ENCODE peak calls at places on chromosome 13, in eight cellular contexts. R is HFF-Myc, H is fibroblast of lung, G is bronchial epithelial cell, S is mammary epithelial cell, A is body of pancreas, Z is BJ, P is transverse colon. V is an unnamed sample.

GRCh38 chr13:42894765-42895181 is 97.3 kb downstream of the EPSTI1 start:
- DNase-seq in H (peak; percentile 85), Z (no peak), G (peak; percentile 16), P (no peak), S (peak; percentile 26), R (peak; percentile 45), A (peak; percentile 22), V (peak; percentile 82)

GRCh38 chr13:87798536-87798935 is 127.4 kb downstream of the SLITRK5 start:
- DNase-seq in R (no peak), A (no peak), S (no peak), H (no peak), G (no peak), Z (no peak), P (no peak), V (no peak)

GRCh38 chr13:98447881-98448641 is 128.8 kb downstream of the STK24 start:
- DNase-seq in S (no peak), H (peak; percentile 43), A (peak; percentile 39), R (no peak), G (peak; percentile 20), Z (no peak), P (no peak), V (no peak)

GRCh38 chr13:73738626-73739025 is 395.6 kb downstream of the KLF12 start:
- DNase-seq in H (no peak), S (no peak), Z (no peak), A (no peak), R (no peak), G (no peak), P (no peak), V (no peak)

GRCh38 chr13:98509271-98510155 is 67.4 kb downstream of the STK24 start:
- DNase-seq in A (no peak), P (peak; percentile 76), H (peak; percentile 98), G (peak; percentile 86), R (peak; percentile 75), S (peak; percentile 87), Z (peak; percentile 78), V (peak; percentile 68)

GRCh38 chr13:52061587-52061986 is 37.1 kb downstream of the UTP14C start:
- DNase-seq in P (no peak), S (no peak), R (no peak), G (peak; percentile 31), H (no peak), Z (no peak), A (no peak), V (no peak)

GRCh38 chr13:114099191-114099590 is 33.2 kb downstream of the RASA3 start:
- DNase-seq in Z (peak; percentile 88), S (peak; percentile 49), R (no peak), H (peak; percentile 93), A (no peak), G (no peak), P (peak; percentile 60), V (peak; percentile 69)

GRCh38 chr13:111051656-111052232 is 63.4 kb upstream of the ARHGEF7 start:
- DNase-seq in A (no peak), G (no peak), Z (no peak), S (no peak), H (no peak), P (no peak), R (no peak), V (no peak)

GRCh38 chr13:111459803-111460547 is 139.5 kb downstream of the TEX29 start:
- DNase-seq in P (no peak), S (no peak), H (no peak), A (no peak), Z (no peak), R (no peak), G (no peak), V (no peak)

GRCh38 chr13:113272791-113273190 is 24.2 kb upstream of the LAMP1 start:
- DNase-seq in G (no peak), H (no peak), S (no peak), R (no peak), Z (no peak), A (no peak), P (no peak), V (no peak)

GRCh38 chr13:102214956-102215355 is 186.9 kb downstream of the FGF14 start:
- DNase-seq in A (no peak), H (no peak), R (no peak), G (no peak), P (no peak), S (no peak), Z (no peak), V (no peak)

GRCh38 chr13:69948016-69948415 is 159.6 kb upstream of the ATXN8OS start:
- DNase-seq in H (no peak), Z (no peak), S (no peak), A (no peak), G (no peak), P (no peak), R (no peak), V (no peak)

GRCh38 chr13:84670245-84670644 is 788.0 kb upstream of the SLITRK1 start:
- DNase-seq in H (no peak), S (no peak), Z (no peak), R (no peak), G (no peak), A (no peak), P (no peak), V (no peak)

GRCh38 chr13:51479199-51479523 is 26.3 kb upstream of the INTS6 start:
- DNase-seq in Z (no peak), H (peak; percentile 42), R (no peak), G (peak; percentile 87), A (no peak), P (no peak), S (peak; percentile 60), V (no peak)

GRCh38 chr13:87667686-87668085 is 3.5 kb upstream of the SLITRK5 start:
- DNase-seq in H (no peak), R (no peak), Z (no peak), A (no peak), S (no peak), P (no peak), G (peak; percentile 50), V (no peak)

GRCh38 chr13:45936621-45937020 is 85.1 kb upstream of the SIAH3 start:
- DNase-seq in P (no peak), Z (no peak), G (no peak), S (no peak), H (no peak), A (no peak), R (no peak), V (no peak)

GRCh38 chr13:75870397-75870801 is 234.3 kb downstream of the LMO7 start:
- DNase-seq in S (no peak), G (peak; percentile 26), H (peak; percentile 43), A (no peak), P (no peak), R (no peak), Z (no peak), V (no peak)

GRCh38 chr13:23087884-23088283 is 92.9 kb upstream of the SGCG start:
- DNase-seq in R (no peak), H (peak; percentile 31), S (no peak), G (peak; percentile 44), P (no peak), Z (no peak), A (peak; percentile 24), V (no peak)
- TF ChIP-seq CTCF in R (peak; percentile 53), H (peak; percentile 75), S (no peak), G (peak; percentile 66), P (peak; percentile 27), Z (peak; percentile 66), A (peak; percentile 23), V (peak; percentile 35)

DNA sequence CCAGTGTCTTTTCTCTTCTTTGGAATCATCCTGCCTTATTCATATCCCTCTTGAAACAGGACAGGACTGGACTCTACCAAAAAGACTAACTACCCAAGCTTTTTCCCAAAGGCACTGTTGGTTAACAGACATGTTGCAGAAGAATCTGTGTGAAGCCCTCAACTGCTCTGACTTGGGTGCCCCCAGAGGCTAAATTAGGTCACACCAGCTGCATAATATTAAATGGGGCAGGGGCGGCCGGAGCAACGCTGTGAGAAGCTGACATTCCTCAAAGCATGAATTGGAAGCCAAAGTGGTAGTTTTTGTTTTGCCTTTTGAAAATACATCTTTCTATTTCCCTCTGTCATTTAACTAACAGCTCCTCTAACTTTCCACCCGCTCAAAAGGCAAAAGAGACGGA is 185.9 kb downstream of the LHFPL6 start:
- DNase-seq in G (no peak), S (no peak), P (no peak), Z (no peak), R (no peak), H (no peak), A (no peak), V (no peak)
- H3K4me3 ChIP-seq in G (no peak overlapping the region), S (no peak overlapping the region), P (no peak overlapping the region), Z (no peak overlapping the region), R (no peak overlapping the region), H (peak overlapping the region; percentile 5), A (no peak overlapping the region), V (peak overlapping the region; percentile 28)

DNA sequence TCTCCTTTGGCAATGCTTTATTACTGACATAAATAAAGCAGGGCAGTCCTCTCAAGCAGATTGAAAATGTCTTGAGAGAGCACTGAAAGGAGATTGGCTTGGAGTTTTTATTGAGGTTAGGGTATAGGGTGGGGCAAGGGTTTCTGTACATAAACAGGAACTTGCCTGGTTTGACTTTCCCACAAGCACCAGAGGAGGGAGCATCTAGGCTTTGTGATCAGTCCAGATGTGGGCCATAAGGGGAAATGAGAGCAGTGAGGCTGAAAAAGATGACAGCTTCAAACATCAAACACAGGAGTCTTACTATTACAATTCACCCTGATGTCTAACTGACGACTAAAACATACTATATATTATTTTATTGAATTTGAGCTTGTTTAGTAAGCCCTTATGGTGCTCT is 260.9 kb downstream of the MTUS2 start:
- DNase-seq in S (no peak), H (no peak), R (no peak), G (no peak), P (no peak), A (no peak), Z (no peak), V (no peak)
- TF ChIP-seq CTCF in S (no peak), H (no peak), R (no peak), G (no peak), P (no peak), A (no peak), Z (no peak), V (no peak)

DNA sequence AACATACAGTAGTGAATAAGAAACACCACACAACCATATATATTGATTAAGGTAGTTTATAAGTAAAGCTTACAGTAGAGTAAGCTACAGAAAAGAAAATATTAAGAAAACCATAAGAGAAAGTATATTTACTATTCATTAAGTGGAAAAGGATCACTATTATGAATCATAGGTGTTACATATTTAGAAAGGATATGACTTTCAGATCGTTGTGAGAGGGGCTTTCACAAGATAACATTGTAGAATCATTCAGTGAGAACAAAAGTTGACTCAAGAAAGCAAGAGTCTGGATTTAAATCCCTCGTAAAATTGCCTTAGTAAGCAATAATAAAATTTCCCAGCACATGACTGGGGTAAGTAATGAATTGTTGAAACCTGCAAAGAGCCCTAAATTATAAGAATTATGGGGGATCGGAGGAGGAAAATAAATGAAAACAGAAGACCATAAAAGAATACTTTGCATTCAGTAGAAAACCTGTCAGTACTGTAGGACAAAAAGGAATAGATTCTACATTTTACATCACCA is 6.0 kb downstream of the UFM1 start:
- DNase-seq in A (no peak), G (no peak), Z (no peak), P (no peak), H (no peak), S (no peak), R (no peak), V (no peak)
- H3K4me3 ChIP-seq in A (no peak overlapping the region), G (no peak overlapping the region), Z (no peak overlapping the region), P (no peak overlapping the region), H (no peak overlapping the region), S (no peak overlapping the region), R (no peak overlapping the region), V (no peak overlapping the region)

GRCh38 chr13:27203854-27204253 is 32.2 kb upstream of the USP12 start:
- DNase-seq in Z (no peak), G (peak; percentile 26), S (peak; percentile 15), R (no peak), H (peak; percentile 41), A (peak; percentile 20), P (no peak), V (no peak)
- TF ChIP-seq CTCF in Z (peak; percentile 29), G (peak; percentile 35), S (peak; percentile 19), R (no peak), H (peak; percentile 32), A (no peak), P (peak; percentile 17), V (peak; percentile 28)